ENCODE peak calls at places on chromosome 3, in five cellular contexts. J, P, I, V and K are unnamed samples.

GRCh38 chr3:106030620-106030945 is 161.8 kb upstream of the CBLB start:
- DNase-seq in P (no peak), V (no peak), J (no peak), I (no peak), K (no peak)

GRCh38 chr3:54660599-54661210 is 267.2 kb downstream of the LRTM1 start:
- DNase-seq in V (no peak), J (peak), P (no peak), I (no peak), K (no peak)

GRCh38 chr3:132253262-132253878 is 63.8 kb upstream of the ACP3 start:
- DNase-seq in I (no peak), P (peak), V (no peak), J (no peak), K (no peak)

GRCh38 chr3:160133757-160134156 is 91.5 kb upstream of the C3orf80 start:
- DNase-seq in P (peak), I (no peak), J (no peak), V (no peak), K (no peak)

GRCh38 chr3:171262431-171262830 is 197.8 kb downstream of the TNIK start:
- DNase-seq in P (no peak), J (no peak), I (no peak), V (no peak), K (no peak)

GRCh38 chr3:194572131-194572789 is 61.0 kb downstream of the TMEM44 start:
- DNase-seq in V (peak), P (no peak), J (peak), I (peak), K (no peak)

GRCh38 chr3:12902181-12902999 is 61.0 kb upstream of the RPL32 start:
- DNase-seq in P (no peak), I (no peak), V (peak), J (no peak), K (no peak)

GRCh38 chr3:45552773-45553371 is 41.7 kb upstream of the LIMD1 start:
- DNase-seq in V (no peak), I (no peak), P (no peak), J (no peak), K (no peak)

GRCh38 chr3:144496116-144496835 is 524.7 kb downstream of the DIPK2A start:
- DNase-seq in P (no peak), J (no peak), I (no peak), V (no peak), K (no peak)
- TF ChIP-seq CTCF in P (no peak), J (no peak), I (no peak), V (no peak), K (no peak)

DNA sequence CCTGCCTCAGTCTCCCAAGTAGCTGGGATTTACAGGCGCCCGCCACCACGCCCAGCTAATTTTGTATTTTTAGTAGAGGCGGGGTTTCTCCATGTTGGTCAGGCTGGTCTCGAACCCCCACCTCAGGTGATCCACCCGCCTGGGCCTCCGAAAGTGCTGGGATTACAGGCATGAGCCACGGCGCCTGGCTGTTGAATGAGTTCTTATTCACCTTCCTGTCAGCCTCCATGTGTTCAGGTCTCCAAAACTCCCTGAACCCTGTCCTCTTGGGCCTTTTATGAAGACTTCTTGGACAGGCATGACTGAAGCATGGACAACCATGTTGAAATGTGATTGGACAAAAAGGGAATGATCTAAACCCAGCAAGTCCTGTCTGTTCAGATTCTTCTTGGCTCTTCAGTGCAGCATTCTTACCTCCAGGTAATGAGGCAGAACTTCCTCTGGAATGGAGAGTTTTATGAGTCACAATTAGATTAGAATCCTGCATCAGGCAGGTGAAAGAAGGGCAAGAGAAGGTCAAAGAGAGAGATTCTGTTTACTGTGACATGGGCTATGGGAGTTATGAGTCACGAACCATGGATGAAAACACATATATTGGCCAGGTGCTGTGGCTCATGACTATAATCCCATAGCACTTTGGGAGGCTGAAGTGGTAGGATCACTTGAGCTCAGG is 23.1 kb upstream of the EIF4A2 start:
- DNase-seq in I (no peak), V (no peak), P (no peak), J (no peak), K (no peak)
- TF ChIP-seq CTCF in I (no peak), V (no peak), P (no peak), J (no peak), K (no peak)

GRCh38 chr3:186609247-186609868 is 3.5 kb upstream of the AHSG start:
- DNase-seq in I (no peak), P (peak), J (no peak), V (no peak), K (no peak)
- TF ChIP-seq CTCF in I (no peak), P (peak), J (no peak), V (peak), K (no peak)

GRCh38 chr3:60046212-60046611 is 996.4 kb upstream of the CFAP20DC start:
- DNase-seq in P (no peak), I (no peak), V (no peak), J (no peak), K (no peak)
- TF ChIP-seq CTCF in P (no peak), I (no peak), V (no peak), J (no peak), K (no peak)

GRCh38 chr3:72261566-72262564 is 476.9 kb upstream of the PROK2 start:
- DNase-seq in V (no peak), I (no peak), P (no peak), J (no peak), K (no peak)

GRCh38 chr3:72263223-72264015 is 478.5 kb upstream of the PROK2 start:
- DNase-seq in P (no peak), V (no peak), J (no peak), I (no peak), K (no peak)

GRCh38 chr3:72265661-72266370 is 480.9 kb upstream of the PROK2 start:
- DNase-seq in P (no peak), I (no peak), J (no peak), V (no peak), K (no peak)

GRCh38 chr3:72262707-72263106 is 477.8 kb upstream of the PROK2 start:
- DNase-seq in J (no peak), I (no peak), P (no peak), V (no peak), K (no peak)

GRCh38 chr3:72265250-72265649 is 480.3 kb upstream of the PROK2 start:
- DNase-seq in V (no peak), P (no peak), I (no peak), J (no peak), K (no peak)
- TF ChIP-seq CTCF in V (no peak), P (peak), I (no peak), J (no peak), K (no peak)

GRCh38 chr3:141049681-141050080 is 1.5 kb upstream of the SPSB4 start:
- DNase-seq in P (peak), I (no peak), V (no peak), J (no peak), K (no peak)

GRCh38 chr3:141050576-141050912 is 603 bp upstream of the SPSB4 start:
- DNase-seq in V (no peak), P (no peak), J (no peak), I (no peak), K (no peak)

GRCh38 chr3:141051641-141052569 is 758 bp downstream of the SPSB4 start:
- DNase-seq in J (no peak), I (peak), V (peak), P (peak), K (no peak)

GRCh38 chr3:141052570-141053069 is 1.5 kb downstream of the SPSB4 start:
- DNase-seq in I (peak), V (no peak), P (peak), J (no peak), K (no peak)

GRCh38 chr3:141050913-141051632 is at the start of gene SPSB4:
- DNase-seq in P (peak), V (peak), J (peak), I (no peak), K (no peak)
- TF ChIP-seq CTCF in P (peak), V (no peak), J (no peak), I (peak), K (no peak)

GRCh38 chr3:169058681-169059080 is 604.8 kb downstream of the MECOM start:
- DNase-seq in P (no peak), V (no peak), I (no peak), J (no peak), K (no peak)

GRCh38 chr3:169060037-169060436 is 603.5 kb downstream of the MECOM start:
- DNase-seq in V (no peak), J (no peak), P (no peak), I (no peak), K (no peak)
- TF ChIP-seq CTCF in V (no peak), J (no peak), P (no peak), I (no peak), K (no peak)

GRCh38 chr3:133588784-133589465 is 15.4 kb downstream of the CDV3 start:
- DNase-seq in J (no peak), V (no peak), I (no peak), P (no peak), K (no peak)

GRCh38 chr3:133583396-133583795 is 9.9 kb downstream of the CDV3 start:
- DNase-seq in P (no peak), J (no peak), I (no peak), V (no peak), K (no peak)

GRCh38 chr3:133591271-133591742 is 17.8 kb downstream of the CDV3 start:
- DNase-seq in J (no peak), V (no peak), I (no peak), P (no peak), K (no peak)

GRCh38 chr3:133589503-133589902 is 16.0 kb downstream of the CDV3 start:
- DNase-seq in J (no peak), V (no peak), P (no peak), I (no peak), K (no peak)

GRCh38 chr3:133588035-133588434 is 14.5 kb downstream of the CDV3 start:
- DNase-seq in I (no peak), J (no peak), V (no peak), P (no peak), K (no peak)
- TF ChIP-seq CTCF in I (no peak), J (no peak), V (no peak), P (no peak), K (no peak)